ENCODE peak calls at places on chromosomes 7 and 10, in nine cellular contexts. F is adrenal gland; V is DND-41; I is fibroblast of lung; H is lung; J is cardiac muscle cell; E is epithelial cell of prostate; C is CD8-positive, alpha-beta memory T cell; A is H1. T is an unnamed sample.

GRCh38 chr10:71232089-71232998 is 20.0 kb downstream of the UNC5B start:
- DNase-seq in C (no peak), E (no peak), H (no peak), I (peak; percentile 66), A (no peak), V (no peak), F (peak; percentile 90), J (no peak), T (peak; percentile 11)

GRCh38 chr7:43362652-43363428 is 220.1 kb upstream of the STK17A start:
- DNase-seq in F (peak; percentile 16), V (peak; percentile 31), I (peak; percentile 79), A (no peak), C (no peak), J (peak; percentile 38), E (no peak), H (no peak), T (peak; percentile 52)

GRCh38 chr10:62733654-62734293 is 70.7 kb upstream of the ADO start:
- DNase-seq in I (no peak), V (no peak), J (no peak), H (no peak), A (no peak), C (peak; percentile 13), F (no peak), E (no peak), T (no peak)

GRCh38 chr10:71725998-71726672 is 6.6 kb upstream of the C10orf105 start:
- DNase-seq in A (no peak), C (peak; percentile 52), E (no peak), V (peak; percentile 41), I (peak; percentile 23), H (no peak), F (peak; percentile 21), J (no peak), T (no peak)

GRCh38 chr7:38905026-38905759 is 3.8 kb downstream of the VPS41 start:
- DNase-seq in F (no peak), C (no peak), V (no peak), H (no peak), A (no peak), I (no peak), E (no peak), J (no peak), T (no peak)

GRCh38 chr7:116948934-116949333 is 4.4 kb upstream of the ST7 start:
- DNase-seq in E (no peak), A (no peak), I (no peak), J (peak; percentile 93), F (no peak), C (no peak), V (no peak), H (peak; percentile 81), T (no peak)

GRCh38 chr7:140694592-140694991 is 1.9 kb upstream of the NDUFB2 start:
- DNase-seq in F (no peak), I (no peak), A (peak; percentile 13), V (no peak), J (no peak), C (no peak), H (no peak), E (no peak), T (no peak)

GRCh38 chr10:3071405-3072198 is 4.3 kb downstream of the PFKP start:
- DNase-seq in C (no peak), V (peak; percentile 40), A (no peak), F (no peak), E (peak; percentile 81), J (no peak), H (no peak), I (peak; percentile 71), T (no peak)

GRCh38 chr10:59839576-59839975 is 66.8 kb downstream of the CCDC6 start:
- DNase-seq in F (no peak), H (no peak), A (no peak), E (no peak), C (no peak), J (no peak), V (no peak), I (peak; percentile 28), T (no peak)

GRCh38 chr10:117137031-117137910 is 799 bp downstream of the VAX1 start:
- DNase-seq in F (no peak), J (peak; percentile 57), H (no peak), C (no peak), V (no peak), I (no peak), E (no peak), A (peak; percentile 74), T (no peak)

GRCh38 chr7:30865077-30865476 is 46.6 kb upstream of the AQP1 start:
- DNase-seq in E (no peak), A (no peak), F (no peak), J (no peak), I (no peak), H (no peak), V (no peak), C (no peak), T (no peak)

GRCh38 chr10:90960355-90960814 is 39.5 kb upstream of the ANKRD1 start:
- DNase-seq in V (no peak), A (no peak), I (peak; percentile 89), C (no peak), H (no peak), F (peak; percentile 39), E (peak; percentile 12), J (no peak), T (no peak)

GRCh38 chr7:68700414-68700813 is 897.9 kb upstream of the AUTS2 start:
- DNase-seq in H (no peak), A (no peak), V (no peak), F (no peak), E (no peak), C (no peak), I (peak; percentile 25), J (no peak), T (no peak)
- H3K27ac ChIP-seq in H (no peak overlapping the region), A (no peak overlapping the region), V (no peak overlapping the region), F (no peak overlapping the region), E (no peak overlapping the region), C (no peak overlapping the region), I (no peak overlapping the region), J (no peak overlapping the region), T (no peak overlapping the region)

GRCh38 chr10:113087082-113088029 is 137.3 kb downstream of the TCF7L2 start:
- DNase-seq in I (peak; percentile 99), E (peak; percentile 79), A (no peak), F (peak; percentile 65), J (no peak), C (no peak), H (peak; percentile 67), V (no peak), T (peak; percentile 82)
- H3K27ac ChIP-seq in I (peak overlapping the region; percentile 58), E (peak overlapping the region; percentile 78), A (peak overlapping the region; percentile 5), F (no peak overlapping the region), J (no peak overlapping the region), C (no peak overlapping the region), H (peak overlapping the region; percentile 26), V (no peak overlapping the region), T (peak overlapping the region; percentile 46)

GRCh38 chr10:102758226-102758932 is 14.6 kb downstream of the WBP1L start:
- DNase-seq in F (no peak), A (no peak), I (no peak), H (no peak), C (no peak), J (peak; percentile 67), V (no peak), E (no peak), T (no peak)

GRCh38 chr10:102763037-102763607 is 19.4 kb downstream of the WBP1L start:
- DNase-seq in A (no peak), C (no peak), I (no peak), E (no peak), V (no peak), J (no peak), F (no peak), H (no peak), T (peak; percentile 37)

GRCh38 chr10:102764340-102765257 is 20.9 kb downstream of the WBP1L start:
- DNase-seq in J (no peak), I (peak; percentile 61), A (no peak), F (no peak), C (no peak), V (no peak), E (no peak), H (no peak), T (no peak)

GRCh38 chr10:102759497-102760210 is 15.9 kb downstream of the WBP1L start:
- DNase-seq in F (no peak), E (no peak), J (no peak), A (no peak), I (no peak), C (no peak), H (no peak), V (no peak), T (no peak)

GRCh38 chr10:102762401-102763015 is 18.8 kb downstream of the WBP1L start:
- DNase-seq in C (no peak), H (no peak), E (no peak), V (no peak), A (no peak), I (no peak), J (no peak), F (no peak), T (no peak)
- H3K27ac ChIP-seq in C (peak overlapping the region; percentile 10), H (peak overlapping the region; percentile 10), E (no peak overlapping the region), V (no peak overlapping the region), A (no peak overlapping the region), I (no peak overlapping the region), J (no peak overlapping the region), F (no peak overlapping the region), T (no peak overlapping the region)

DNA sequence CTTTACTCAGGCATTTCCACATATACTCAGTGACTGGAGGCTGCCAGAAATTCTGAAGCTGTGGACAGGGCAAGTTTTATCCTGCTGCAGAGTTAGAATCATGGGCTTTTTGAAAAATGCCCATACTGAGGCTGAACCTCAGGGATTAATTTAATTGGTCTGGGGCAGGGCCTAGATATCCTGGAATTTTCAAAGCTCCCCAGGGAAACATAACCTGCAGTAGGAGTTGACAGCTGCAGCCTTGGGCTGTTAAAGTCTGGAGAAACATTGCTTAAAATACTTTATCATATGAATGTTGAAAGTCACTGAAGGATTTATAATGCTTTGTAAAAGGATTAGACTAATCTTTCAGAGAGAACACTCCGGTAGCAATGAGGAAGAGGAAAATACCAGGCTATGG is 68.2 kb upstream of the RNF148 start:
- DNase-seq in E (no peak), J (no peak), V (no peak), C (no peak), I (no peak), F (peak; percentile 5), A (no peak), H (no peak), T (peak; percentile 58)
- H3K27ac ChIP-seq in E (no peak overlapping the region), J (no peak overlapping the region), V (no peak overlapping the region), C (no peak overlapping the region), I (no peak overlapping the region), F (no peak overlapping the region), A (no peak overlapping the region), H (no peak overlapping the region), T (no peak overlapping the region)

GRCh38 chr10:48456361-48456804 is 148.5 kb downstream of the ARHGAP22 start:
- DNase-seq in I (peak; percentile 46), E (no peak), V (peak; percentile 1), H (peak; percentile 52), F (peak; percentile 60), A (peak; percentile 46), C (no peak), J (peak; percentile 52), T (peak; percentile 48)

GRCh38 chr10:48456808-48457761 is 147.8 kb downstream of the ARHGAP22 start:
- DNase-seq in F (no peak), C (no peak), J (no peak), V (no peak), I (no peak), A (peak; percentile 44), H (no peak), E (no peak), T (no peak)

GRCh38 chr10:48455055-48455391 is 148.5 kb downstream of the MAPK8 start:
- DNase-seq in A (peak; percentile 38), I (no peak), C (no peak), V (no peak), F (no peak), J (no peak), E (no peak), H (no peak), T (no peak)

GRCh38 chr10:48454302-48455054 is 148.0 kb downstream of the MAPK8 start:
- DNase-seq in A (peak; percentile 37), E (no peak), F (no peak), I (no peak), C (no peak), V (no peak), H (no peak), J (peak; percentile 56), T (no peak)

GRCh38 chr10:48455392-48456151 is 149.1 kb downstream of the MAPK8 start:
- DNase-seq in J (no peak), C (no peak), I (no peak), F (no peak), H (no peak), E (no peak), V (peak; percentile 3), A (peak; percentile 44), T (peak; percentile 79)
- H3K27ac ChIP-seq in J (no peak overlapping the region), C (peak overlapping the region; percentile 47), I (no peak overlapping the region), F (no peak overlapping the region), H (no peak overlapping the region), E (no peak overlapping the region), V (no peak overlapping the region), A (no peak overlapping the region), T (no peak overlapping the region)